ENCODE peak calls at places on chromosomes 1 and 21, in eight cellular contexts. One of them, this sample, is unnamed.

GRCh38 chr1:221174598-221174997 is 295.4 kb downstream of the HLX start:
- DNase-seq in left lung: no peak
- DNase-seq in sigmoid colon: no peak
- DNase-seq in cardiac muscle cell: no peak
- DNase-seq in AG04450: no peak
- DNase-seq in fibroblast of lung: peak; percentile 17
- DNase-seq in mammary epithelial cell: no peak
- DNase-seq in astrocyte of the spinal cord: no peak
- DNase-seq in this sample: no peak

GRCh38 chr1:50348449-50349241 is 74.6 kb downstream of the DMRTA2 start:
- DNase-seq in left lung: no peak
- DNase-seq in sigmoid colon: no peak
- DNase-seq in cardiac muscle cell: peak; percentile 85
- DNase-seq in AG04450: peak; percentile 46
- DNase-seq in fibroblast of lung: peak; percentile 54
- DNase-seq in mammary epithelial cell: peak; percentile 59
- DNase-seq in astrocyte of the spinal cord: peak; percentile 68
- DNase-seq in this sample: peak; percentile 38

GRCh38 chr1:212671342-212672031 is 28.2 kb downstream of the BATF3 start:
- DNase-seq in left lung: peak; percentile 72
- DNase-seq in sigmoid colon: no peak
- DNase-seq in cardiac muscle cell: peak; percentile 55
- DNase-seq in AG04450: no peak
- DNase-seq in fibroblast of lung: peak; percentile 81
- DNase-seq in mammary epithelial cell: peak; percentile 90
- DNase-seq in astrocyte of the spinal cord: peak; percentile 84
- DNase-seq in this sample: no peak

GRCh38 chr1:241787691-241788090 is 60.3 kb upstream of the EXO1 start:
- DNase-seq in left lung: no peak
- DNase-seq in sigmoid colon: no peak
- DNase-seq in cardiac muscle cell: no peak
- DNase-seq in AG04450: no peak
- DNase-seq in fibroblast of lung: no peak
- DNase-seq in mammary epithelial cell: no peak
- DNase-seq in astrocyte of the spinal cord: no peak
- DNase-seq in this sample: no peak

GRCh38 chr1:21314797-21315396 is 24.6 kb upstream of the ECE1 start:
- DNase-seq in left lung: no peak
- DNase-seq in sigmoid colon: no peak
- DNase-seq in cardiac muscle cell: no peak
- DNase-seq in AG04450: no peak
- DNase-seq in fibroblast of lung: no peak
- DNase-seq in mammary epithelial cell: no peak
- DNase-seq in astrocyte of the spinal cord: no peak
- DNase-seq in this sample: no peak

GRCh38 chr1:54994355-54994990 is 4.3 kb upstream of the BSND start:
- DNase-seq in left lung: no peak
- DNase-seq in sigmoid colon: no peak
- DNase-seq in cardiac muscle cell: no peak
- DNase-seq in AG04450: no peak
- DNase-seq in fibroblast of lung: no peak
- DNase-seq in mammary epithelial cell: no peak
- DNase-seq in astrocyte of the spinal cord: no peak
- DNase-seq in this sample: no peak

GRCh38 chr1:50368179-50369007 is 54.9 kb downstream of the DMRTA2 start:
- DNase-seq in left lung: no peak
- DNase-seq in sigmoid colon: no peak
- DNase-seq in cardiac muscle cell: peak; percentile 33
- DNase-seq in AG04450: no peak
- DNase-seq in fibroblast of lung: no peak
- DNase-seq in mammary epithelial cell: peak; percentile 21
- DNase-seq in astrocyte of the spinal cord: peak; percentile 9
- DNase-seq in this sample: no peak

GRCh38 chr21:36156815-36157670 is at the start of gene DOP1B:
- DNase-seq in left lung: peak; percentile 62
- DNase-seq in sigmoid colon: no peak
- DNase-seq in cardiac muscle cell: no peak
- DNase-seq in AG04450: no peak
- DNase-seq in fibroblast of lung: no peak
- DNase-seq in mammary epithelial cell: no peak
- DNase-seq in astrocyte of the spinal cord: no peak
- DNase-seq in this sample: no peak

GRCh38 chr21:31530364-31530763 is 129.1 kb upstream of the SOD1 start:
- DNase-seq in left lung: no peak
- DNase-seq in sigmoid colon: no peak
- DNase-seq in cardiac muscle cell: no peak
- DNase-seq in AG04450: no peak
- DNase-seq in fibroblast of lung: no peak
- DNase-seq in mammary epithelial cell: no peak
- DNase-seq in astrocyte of the spinal cord: no peak
- DNase-seq in this sample: no peak

GRCh38 chr21:36980280-36981048 is 14.0 kb upstream of the HLCS start:
- DNase-seq in left lung: peak; percentile 39
- DNase-seq in sigmoid colon: no peak
- DNase-seq in cardiac muscle cell: peak; percentile 34
- DNase-seq in AG04450: no peak
- DNase-seq in fibroblast of lung: peak; percentile 11
- DNase-seq in mammary epithelial cell: no peak
- DNase-seq in astrocyte of the spinal cord: peak; percentile 9
- DNase-seq in this sample: no peak

GRCh38 chr21:45596704-45597318 is 46.7 kb upstream of the PCBP3 start:
- DNase-seq in left lung: peak; percentile 76
- DNase-seq in sigmoid colon: peak; percentile 85
- DNase-seq in cardiac muscle cell: peak; percentile 49
- DNase-seq in AG04450: no peak
- DNase-seq in fibroblast of lung: peak; percentile 13
- DNase-seq in mammary epithelial cell: peak; percentile 21
- DNase-seq in astrocyte of the spinal cord: peak; percentile 32
- DNase-seq in this sample: no peak

GRCh38 chr1:240385985-240386978 is 225.7 kb downstream of the GREM2 start:
- DNase-seq in left lung: no peak
- DNase-seq in sigmoid colon: no peak
- DNase-seq in cardiac muscle cell: peak; percentile 78
- DNase-seq in AG04450: peak; percentile 66
- DNase-seq in fibroblast of lung: peak; percentile 96
- DNase-seq in mammary epithelial cell: no peak
- DNase-seq in astrocyte of the spinal cord: peak; percentile 92
- DNase-seq in this sample: no peak

GRCh38 chr1:201401700-201402099 is 2.6 kb upstream of the LAD1 start:
- DNase-seq in left lung: no peak
- DNase-seq in sigmoid colon: no peak
- DNase-seq in cardiac muscle cell: no peak
- DNase-seq in AG04450: no peak
- DNase-seq in fibroblast of lung: no peak
- DNase-seq in mammary epithelial cell: no peak
- DNase-seq in astrocyte of the spinal cord: no peak
- DNase-seq in this sample: no peak

GRCh38 chr1:163308811-163309210 is 12.9 kb upstream of the NUF2 start:
- DNase-seq in left lung: no peak
- DNase-seq in sigmoid colon: no peak
- DNase-seq in cardiac muscle cell: no peak
- DNase-seq in AG04450: no peak
- DNase-seq in fibroblast of lung: peak; percentile 5
- DNase-seq in mammary epithelial cell: no peak
- DNase-seq in astrocyte of the spinal cord: no peak
- DNase-seq in this sample: no peak

GRCh38 chr1:63305043-63305442 is 17.3 kb upstream of the FOXD3 start:
- DNase-seq in left lung: no peak
- DNase-seq in sigmoid colon: no peak
- DNase-seq in cardiac muscle cell: no peak
- DNase-seq in AG04450: no peak
- DNase-seq in fibroblast of lung: no peak
- DNase-seq in mammary epithelial cell: no peak
- DNase-seq in astrocyte of the spinal cord: no peak
- DNase-seq in this sample: no peak

GRCh38 chr1:246726255-246726679 is 2.1 kb downstream of the SCCPDH start:
- DNase-seq in left lung: no peak
- DNase-seq in sigmoid colon: no peak
- DNase-seq in cardiac muscle cell: peak; percentile 20
- DNase-seq in AG04450: no peak
- DNase-seq in fibroblast of lung: no peak
- DNase-seq in mammary epithelial cell: no peak
- DNase-seq in astrocyte of the spinal cord: no peak
- DNase-seq in this sample: no peak

GRCh38 chr1:231512147-231512698 is 16.2 kb upstream of the TSNAX start:
- DNase-seq in left lung: no peak
- DNase-seq in sigmoid colon: no peak
- DNase-seq in cardiac muscle cell: peak; percentile 27
- DNase-seq in AG04450: no peak
- DNase-seq in fibroblast of lung: peak; percentile 89
- DNase-seq in mammary epithelial cell: peak; percentile 96
- DNase-seq in astrocyte of the spinal cord: peak; percentile 69
- DNase-seq in this sample: no peak

GRCh38 chr21:32328595-32328994 is 29.9 kb downstream of the MRAP start:
- DNase-seq in left lung: no peak
- DNase-seq in sigmoid colon: no peak
- DNase-seq in cardiac muscle cell: peak; percentile 42
- DNase-seq in AG04450: no peak
- DNase-seq in fibroblast of lung: peak; percentile 78
- DNase-seq in mammary epithelial cell: no peak
- DNase-seq in astrocyte of the spinal cord: peak; percentile 16
- DNase-seq in this sample: no peak

GRCh38 chr1:2181752-2182151 is 12.8 kb downstream of the FAAP20 start:
- DNase-seq in left lung: no peak
- DNase-seq in sigmoid colon: no peak
- DNase-seq in cardiac muscle cell: no peak
- DNase-seq in AG04450: no peak
- DNase-seq in fibroblast of lung: no peak
- DNase-seq in mammary epithelial cell: no peak
- DNase-seq in astrocyte of the spinal cord: no peak
- DNase-seq in this sample: no peak

GRCh38 chr1:154741747-154742495 is 128.2 kb downstream of the KCNN3 start:
- DNase-seq in left lung: no peak
- DNase-seq in sigmoid colon: no peak
- DNase-seq in cardiac muscle cell: peak; percentile 56
- DNase-seq in AG04450: no peak
- DNase-seq in fibroblast of lung: peak; percentile 66
- DNase-seq in mammary epithelial cell: no peak
- DNase-seq in astrocyte of the spinal cord: no peak
- DNase-seq in this sample: no peak
- TF ChIP-seq CTCF in left lung: no peak
- TF ChIP-seq CTCF in sigmoid colon: no peak
- TF ChIP-seq CTCF in cardiac muscle cell: peak; percentile 23
- TF ChIP-seq CTCF in AG04450: no peak
- TF ChIP-seq CTCF in fibroblast of lung: no peak
- TF ChIP-seq CTCF in mammary epithelial cell: no peak
- TF ChIP-seq CTCF in astrocyte of the spinal cord: no peak
- TF ChIP-seq CTCF in this sample: peak; percentile 10

GRCh38 chr1:14614326-14614725 is 15.8 kb downstream of the KAZN start:
- DNase-seq in left lung: no peak
- DNase-seq in sigmoid colon: no peak
- DNase-seq in cardiac muscle cell: no peak
- DNase-seq in AG04450: no peak
- DNase-seq in fibroblast of lung: no peak
- DNase-seq in mammary epithelial cell: no peak
- DNase-seq in astrocyte of the spinal cord: no peak
- DNase-seq in this sample: no peak

GRCh38 chr1:14611792-14612191 is 13.3 kb downstream of the KAZN start:
- DNase-seq in left lung: no peak
- DNase-seq in sigmoid colon: no peak
- DNase-seq in cardiac muscle cell: no peak
- DNase-seq in AG04450: no peak
- DNase-seq in fibroblast of lung: no peak
- DNase-seq in mammary epithelial cell: no peak
- DNase-seq in astrocyte of the spinal cord: no peak
- DNase-seq in this sample: no peak

GRCh38 chr1:14612281-14612680 is 13.8 kb downstream of the KAZN start:
- DNase-seq in left lung: no peak
- DNase-seq in sigmoid colon: no peak
- DNase-seq in cardiac muscle cell: no peak
- DNase-seq in AG04450: no peak
- DNase-seq in fibroblast of lung: no peak
- DNase-seq in mammary epithelial cell: no peak
- DNase-seq in astrocyte of the spinal cord: no peak
- DNase-seq in this sample: no peak

GRCh38 chr1:14615539-14616218 is 17.2 kb downstream of the KAZN start:
- DNase-seq in left lung: no peak
- DNase-seq in sigmoid colon: no peak
- DNase-seq in cardiac muscle cell: no peak
- DNase-seq in AG04450: no peak
- DNase-seq in fibroblast of lung: no peak
- DNase-seq in mammary epithelial cell: no peak
- DNase-seq in astrocyte of the spinal cord: no peak
- DNase-seq in this sample: no peak

DNA sequence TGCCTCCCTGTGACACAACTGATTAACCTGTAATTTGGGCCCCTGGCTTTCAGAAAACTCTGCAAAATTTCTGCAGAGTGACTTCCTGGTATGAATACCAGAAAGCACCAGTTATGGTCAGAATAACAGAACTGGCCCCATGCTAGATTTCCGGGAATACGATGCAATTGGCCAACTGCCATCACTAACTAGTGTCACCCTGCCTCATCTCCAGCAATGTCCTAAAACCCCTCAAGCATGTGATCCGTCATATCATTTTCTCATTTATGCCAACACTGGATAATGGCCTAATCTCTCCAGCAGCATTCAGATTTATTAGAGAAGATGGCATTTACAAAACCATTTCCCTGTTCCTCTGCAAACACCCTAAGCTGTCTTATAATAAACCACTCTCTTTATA is 15.4 kb downstream of the KAZN start:
- DNase-seq in left lung: no peak
- DNase-seq in sigmoid colon: no peak
- DNase-seq in cardiac muscle cell: no peak
- DNase-seq in AG04450: no peak
- DNase-seq in fibroblast of lung: no peak
- DNase-seq in mammary epithelial cell: no peak
- DNase-seq in astrocyte of the spinal cord: no peak
- DNase-seq in this sample: no peak
- H3K4me3 ChIP-seq in left lung: no peak overlapping the region
- H3K4me3 ChIP-seq in sigmoid colon: no peak overlapping the region
- H3K4me3 ChIP-seq in cardiac muscle cell: no peak overlapping the region
- H3K4me3 ChIP-seq in AG04450: no peak overlapping the region
- H3K4me3 ChIP-seq in fibroblast of lung: no peak overlapping the region
- H3K4me3 ChIP-seq in mammary epithelial cell: no peak overlapping the region
- H3K4me3 ChIP-seq in astrocyte of the spinal cord: no peak overlapping the region
- H3K4me3 ChIP-seq in this sample: no peak overlapping the region

GRCh38 chr1:150072959-150073358 is 5.4 kb downstream of the VPS45 start:
- DNase-seq in left lung: no peak
- DNase-seq in sigmoid colon: no peak
- DNase-seq in cardiac muscle cell: peak; percentile 53
- DNase-seq in AG04450: no peak
- DNase-seq in fibroblast of lung: no peak
- DNase-seq in mammary epithelial cell: no peak
- DNase-seq in astrocyte of the spinal cord: peak; percentile 33
- DNase-seq in this sample: no peak
- TF ChIP-seq CTCF in left lung: peak; percentile 28
- TF ChIP-seq CTCF in sigmoid colon: no peak
- TF ChIP-seq CTCF in cardiac muscle cell: peak; percentile 46
- TF ChIP-seq CTCF in AG04450: peak; percentile 46
- TF ChIP-seq CTCF in fibroblast of lung: peak; percentile 45
- TF ChIP-seq CTCF in mammary epithelial cell: peak; percentile 35
- TF ChIP-seq CTCF in astrocyte of the spinal cord: peak; percentile 37
- TF ChIP-seq CTCF in this sample: peak; percentile 53

DNA sequence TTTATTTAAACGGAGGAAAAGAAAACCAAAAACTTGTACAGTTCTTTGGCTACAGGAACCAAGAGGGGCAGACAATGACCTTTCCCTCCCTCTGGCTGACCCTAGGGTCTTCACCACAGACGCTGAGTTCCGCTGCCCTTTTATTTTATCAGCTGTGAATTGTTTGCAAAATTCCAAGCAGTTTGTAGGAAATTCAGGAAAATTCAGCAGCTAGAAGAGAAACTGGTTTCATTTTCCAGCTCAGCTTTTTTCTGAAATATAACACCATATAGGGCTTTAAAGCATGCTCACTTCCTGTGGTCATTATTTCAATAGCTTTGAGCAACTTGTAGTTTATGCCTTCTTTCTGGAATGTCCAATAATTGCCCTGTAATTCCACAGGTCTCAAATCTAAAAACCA is 5.5 kb upstream of the PIK3R3 start:
- DNase-seq in left lung: no peak
- DNase-seq in sigmoid colon: no peak
- DNase-seq in cardiac muscle cell: peak; percentile 65
- DNase-seq in AG04450: no peak
- DNase-seq in fibroblast of lung: peak; percentile 67
- DNase-seq in mammary epithelial cell: no peak
- DNase-seq in astrocyte of the spinal cord: peak; percentile 79
- DNase-seq in this sample: no peak
- H3K4me3 ChIP-seq in left lung: no peak overlapping the region
- H3K4me3 ChIP-seq in sigmoid colon: no peak overlapping the region
- H3K4me3 ChIP-seq in cardiac muscle cell: no peak overlapping the region
- H3K4me3 ChIP-seq in AG04450: peak overlapping the region; percentile 62
- H3K4me3 ChIP-seq in fibroblast of lung: peak overlapping the region; percentile 63
- H3K4me3 ChIP-seq in mammary epithelial cell: no peak overlapping the region
- H3K4me3 ChIP-seq in astrocyte of the spinal cord: peak overlapping the region; percentile 19
- H3K4me3 ChIP-seq in this sample: no peak overlapping the region